ENCODE peak calls at places on chromosomes 3 and 15, in eight cellular contexts. P, N, V, R, L, K, W and C are unnamed samples.
A peak's percentile ranks its signal among the peaks of the same experiment; 100 is the strongest.

GRCh38 chr3:27325419-27325818 is 43.8 kb downstream of the NEK10 start:
- DNase-seq in V (no peak), P (no peak), R (no peak), N (no peak), L (no peak), K (no peak), W (no peak), C (no peak)

GRCh38 chr3:42730294-42730693 is 27.7 kb upstream of the HHATL start:
- DNase-seq in N (no peak), P (no peak), W (no peak), V (no peak), R (no peak), K (peak; percentile 46), L (no peak), C (no peak)

GRCh38 chr15:85692873-85693272 is 101.9 kb downstream of the KLHL25 start:
- DNase-seq in K (no peak), V (no peak), N (no peak), L (no peak), W (no peak), R (peak; percentile 57), P (no peak), C (peak; percentile 92)

GRCh38 chr3:56612146-56612545 is 55.2 kb downstream of the CCDC66 start:
- DNase-seq in R (no peak), L (no peak), N (no peak), P (no peak), W (no peak), K (no peak), V (no peak), C (no peak)

GRCh38 chr3:171255236-171255806 is 204.9 kb downstream of the TNIK start:
- DNase-seq in P (no peak), R (peak; percentile 17), K (no peak), N (no peak), W (no peak), V (no peak), L (no peak), C (peak; percentile 83)

GRCh38 chr15:51760805-51761204 is 9.4 kb downstream of the TMOD2 start:
- DNase-seq in W (no peak), N (peak; percentile 27), K (no peak), L (no peak), R (no peak), P (no peak), V (no peak), C (no peak)

GRCh38 chr3:121836069-121836468 is 1.1 kb downstream of the EAF2 start:
- DNase-seq in V (no peak), P (no peak), R (no peak), L (no peak), K (no peak), N (peak; percentile 57), W (no peak), C (peak; percentile 18)

GRCh38 chr3:46930945-46931403 is 45.6 kb downstream of the CCDC12 start:
- DNase-seq in K (peak; percentile 46), V (no peak), P (no peak), R (no peak), W (no peak), L (no peak), N (no peak), C (peak; percentile 68)

GRCh38 chr3:169052465-169053302 is 610.8 kb downstream of the MECOM start:
- DNase-seq in R (no peak), L (no peak), N (no peak), P (no peak), K (no peak), V (no peak), W (no peak), C (no peak)

GRCh38 chr3:113231827-113232253 is 20.5 kb downstream of the BOC start:
- DNase-seq in V (no peak), P (peak; percentile 37), W (peak; percentile 63), L (no peak), K (no peak), R (no peak), N (no peak), C (no peak)

GRCh38 chr15:63019539-63020109 is 22.9 kb upstream of the TPM1 start:
- DNase-seq in N (no peak), P (no peak), L (peak; percentile 61), R (no peak), V (no peak), W (peak; percentile 19), K (peak; percentile 78), C (no peak)

GRCh38 chr3:143433787-143434378 is 314.3 kb downstream of the CHST2 start:
- DNase-seq in K (no peak), R (no peak), N (peak; percentile 47), L (no peak), P (no peak), W (no peak), V (no peak), C (peak; percentile 53)

GRCh38 chr3:126850370-126851085 is 132.4 kb upstream of the PLXNA1 start:
- DNase-seq in P (peak; percentile 25), R (no peak), W (peak; percentile 82), L (no peak), K (peak; percentile 19), N (no peak), V (no peak), C (no peak)

GRCh38 chr15:97960364-97961066 is at the start of gene ARRDC4:
- DNase-seq in P (peak; percentile 100), V (peak; percentile 100), K (peak; percentile 100), W (peak; percentile 97), N (peak; percentile 100), L (peak; percentile 100), R (peak; percentile 91), C (peak; percentile 47)

GRCh38 chr15:97962263-97962662 is 1.8 kb downstream of the ARRDC4 start:
- DNase-seq in R (no peak), V (no peak), N (no peak), W (no peak), L (no peak), K (no peak), P (no peak), C (no peak)

GRCh38 chr15:97963779-97964178 is 3.3 kb downstream of the ARRDC4 start:
- DNase-seq in R (no peak), L (no peak), K (no peak), N (no peak), W (no peak), P (no peak), V (no peak), C (no peak)

GRCh38 chr15:97961067-97961954 is 808 bp downstream of the ARRDC4 start:
- DNase-seq in N (peak; percentile 34), K (peak; percentile 89), R (no peak), V (no peak), L (peak; percentile 18), W (no peak), P (no peak), C (no peak)

GRCh38 chr15:97959738-97960363 is 652 bp upstream of the ARRDC4 start:
- DNase-seq in W (no peak), R (no peak), K (no peak), N (no peak), V (no peak), L (no peak), P (no peak), C (no peak)
- H3K4me3 ChIP-seq in W (peak overlapping the region; percentile 73), R (peak overlapping the region; percentile 9), K (peak overlapping the region; percentile 80), N (peak overlapping the region; percentile 49), V (peak overlapping the region; percentile 53), L (peak overlapping the region; percentile 86), P (peak overlapping the region; percentile 23), C (no peak overlapping the region)

GRCh38 chr3:49005998-49006397 is 1.2 kb upstream of the WDR6 start:
- DNase-seq in P (no peak), N (no peak), R (no peak), L (no peak), W (no peak), V (no peak), K (peak; percentile 68), C (no peak)
- H3K4me3 ChIP-seq in P (peak overlapping the region; percentile 96), N (no peak overlapping the region), R (peak overlapping the region; percentile 98), L (no peak overlapping the region), W (no peak overlapping the region), V (peak overlapping the region; percentile 80), K (peak overlapping the region; percentile 88), C (peak overlapping the region; percentile 92)

GRCh38 chr3:188230962-188231361 is 77.0 kb downstream of the LPP start:
- DNase-seq in P (peak; percentile 29), V (peak; percentile 47), L (no peak), N (no peak), R (no peak), K (peak; percentile 75), W (no peak), C (no peak)

GRCh38 chr3:188231454-188231853 is 77.5 kb downstream of the LPP start:
- DNase-seq in V (no peak), K (peak; percentile 71), P (no peak), W (no peak), L (no peak), R (no peak), N (no peak), C (no peak)

GRCh38 chr3:188229177-188229576 is 75.2 kb downstream of the LPP start:
- DNase-seq in N (no peak), P (no peak), L (no peak), K (no peak), V (no peak), R (no peak), W (no peak), C (no peak)

GRCh38 chr3:188227442-188227841 is 73.5 kb downstream of the LPP start:
- DNase-seq in W (no peak), P (no peak), R (no peak), K (no peak), L (no peak), V (no peak), N (no peak), C (no peak)

DNA sequence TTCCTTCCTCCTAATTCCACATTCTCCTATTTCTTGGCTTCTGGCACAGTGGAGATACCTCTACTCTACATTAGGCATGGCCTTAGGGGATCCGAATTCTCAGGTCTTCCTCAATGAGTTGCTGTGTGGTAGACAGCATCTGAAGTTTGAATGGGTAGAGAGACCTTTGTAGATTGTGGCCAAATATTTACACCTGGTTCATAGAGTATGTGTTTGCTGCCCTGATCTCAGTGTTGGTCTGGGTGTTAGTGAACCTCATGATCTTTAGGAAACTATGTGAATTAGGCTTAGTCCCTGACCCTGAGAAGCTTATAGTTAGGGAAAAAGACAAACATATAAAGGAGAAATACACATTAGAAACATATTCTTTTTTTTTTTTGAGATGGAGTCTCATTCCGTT is 75.8 kb downstream of the LPP start:
- DNase-seq in L (no peak), R (no peak), P (no peak), W (no peak), K (no peak), N (no peak), V (no peak), C (no peak)
- H3K4me3 ChIP-seq in L (no peak overlapping the region), R (no peak overlapping the region), P (no peak overlapping the region), W (no peak overlapping the region), K (no peak overlapping the region), N (no peak overlapping the region), V (no peak overlapping the region), C (no peak overlapping the region)

DNA sequence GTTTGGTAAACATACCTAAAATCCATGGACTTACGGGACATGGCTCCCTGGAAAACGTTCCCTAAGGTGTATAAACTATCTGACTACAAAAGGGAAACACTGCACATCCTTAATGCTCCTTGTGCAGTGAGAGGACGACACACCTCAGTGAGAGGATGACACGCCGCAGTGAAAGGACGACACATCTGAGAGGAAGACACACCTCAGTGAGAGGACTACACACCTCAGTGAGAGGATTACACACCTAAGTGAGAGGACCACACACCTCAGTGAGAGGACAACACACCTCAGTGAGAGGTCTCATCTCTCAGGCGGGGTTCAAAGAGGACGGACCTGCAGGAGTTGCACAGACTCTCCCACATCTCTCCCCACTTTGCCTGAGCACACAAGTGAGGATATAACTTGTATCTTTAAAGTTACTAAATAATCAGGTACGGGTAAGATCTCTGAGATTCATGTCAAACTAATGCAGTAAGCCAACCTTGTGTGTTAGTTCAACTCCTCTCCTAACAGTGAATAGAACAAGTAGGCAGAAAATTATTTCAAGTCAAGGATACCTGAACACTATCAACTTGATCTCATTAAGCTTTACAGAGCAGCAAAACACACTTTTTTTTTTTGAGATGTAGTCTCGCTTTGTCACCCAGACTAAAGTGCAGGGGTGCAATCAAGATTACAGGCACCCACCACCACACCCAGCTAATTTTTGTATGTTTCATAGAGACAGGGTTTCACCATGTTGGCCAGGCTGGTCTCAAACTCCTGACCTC is 32.1 kb downstream of the HERC2 start:
- DNase-seq in R (no peak), K (no peak), N (no peak), P (no peak), L (no peak), W (no peak), V (no peak), C (peak; percentile 44)
- H3K4me3 ChIP-seq in R (no peak overlapping the region), K (no peak overlapping the region), N (no peak overlapping the region), P (no peak overlapping the region), L (no peak overlapping the region), W (no peak overlapping the region), V (no peak overlapping the region), C (no peak overlapping the region)